ENCODE peak calls at places on chromosomes 4 and X, in four cellular contexts. G is activated CD4-positive, alpha-beta memory T cell treated with anti-CD3 and anti-CD28 coated beads, Interleukin-2, amount 10 ng/mL, durations not matched to agents 7 days and 5 days; K is HEK293T; V is GM18507. J is an unnamed sample.

GRCh38 chr4:12579172-12579571 is 905.0 kb downstream of the RAB28 start:
- DNase-seq in K (no peak), G (no peak), V (no peak), J (no peak)

GRCh38 chrX:150693782-150694574 is 782 bp downstream of the MTMR1 start:
- DNase-seq in V (peak), G (peak), K (peak), J (peak)

GRCh38 chr4:108172780-108173598 is 4.3 kb upstream of the LEF1 start:
- DNase-seq in K (peak), G (peak), V (no peak), J (peak)

GRCh38 chr4:18934197-18934596 is 912.6 kb upstream of the LCORL start:
- DNase-seq in G (no peak), K (no peak), V (no peak), J (no peak)

GRCh38 chrX:131747173-131747572 is 203.3 kb downstream of the OR13H1 start:
- DNase-seq in K (no peak), V (no peak), G (no peak), J (no peak)

GRCh38 chrX:137215467-137215866 is 181.7 kb upstream of the GPR101 start:
- DNase-seq in G (no peak), K (no peak), V (no peak), J (no peak)

GRCh38 chrX:41970419-41970818 is 47.1 kb upstream of the CASK start:
- DNase-seq in G (no peak), K (no peak), V (no peak), J (no peak)

GRCh38 chr4:77501240-77501639 is 104.4 kb upstream of the CXCL13 start:
- DNase-seq in K (no peak), G (no peak), V (no peak), J (no peak)

GRCh38 chr4:61505773-61506640 is 305.9 kb downstream of the ADGRL3 start:
- DNase-seq in K (no peak), G (no peak), V (no peak), J (no peak)

GRCh38 chr4:173237152-173237551 is 68.5 kb downstream of the GALNT7 start:
- DNase-seq in G (no peak), K (no peak), V (no peak), J (no peak)

GRCh38 chr4:112167790-112168189 is 22.5 kb downstream of the FAM241A start:
- DNase-seq in V (no peak), K (no peak), G (peak), J (no peak)

GRCh38 chr4:81040175-81040659 is 9.7 kb downstream of the BMP3 start:
- DNase-seq in V (no peak), K (peak), G (no peak), J (no peak)

GRCh38 chrX:48966796-48967579 is 4.7 kb downstream of the KCND1 start:
- DNase-seq in G (no peak), V (no peak), K (no peak), J (no peak)

GRCh38 chr4:164572877-164573279 is 181.1 kb upstream of the SMIM31 start:
- DNase-seq in G (no peak), V (no peak), K (no peak), J (no peak)

GRCh38 chr4:52701207-52701606 is 42.1 kb upstream of the USP46 start:
- DNase-seq in V (no peak), G (no peak), K (no peak), J (no peak)

GRCh38 chr4:109730294-109731051 is 603 bp upstream of the PLA2G12A start:
- DNase-seq in V (no peak), K (peak), G (no peak), J (no peak)

GRCh38 chr4:86334020-86334750 is 25.7 kb downstream of the MAPK10 start:
- DNase-seq in K (no peak), G (no peak), V (no peak), J (no peak)

GRCh38 chrX:34901761-34902160 is 40.8 kb upstream of the FAM47B start:
- DNase-seq in V (no peak), K (no peak), G (no peak), J (no peak)

GRCh38 chrX:72306851-72307645 is 1.3 kb upstream of the CITED1 start:
- DNase-seq in K (peak), V (peak), G (peak), J (no peak)

GRCh38 chr4:111854494-111855087 is 290.7 kb upstream of the FAM241A start:
- DNase-seq in G (no peak), K (peak), V (no peak), J (no peak)

GRCh38 chrX:20221902-20222301 is 44.8 kb downstream of the RPS6KA3 start:
- DNase-seq in G (no peak), K (no peak), V (no peak), J (no peak)

GRCh38 chr4:72312032-72312650 is 256.9 kb downstream of the ADAMTS3 start:
- DNase-seq in G (no peak), K (no peak), V (no peak), J (no peak)

GRCh38 chr4:147195386-147195785 is 249.7 kb upstream of the TTC29 start:
- DNase-seq in K (no peak), V (no peak), G (no peak), J (no peak)

GRCh38 chr4:1960170-1960825 is 48.5 kb downstream of the NELFA start:
- DNase-seq in V (no peak), G (no peak), K (no peak), J (no peak)

GRCh38 chrX:13293700-13294099 is 26.2 kb downstream of the ATXN3L start:
- DNase-seq in V (no peak), K (peak), G (no peak), J (no peak)

GRCh38 chr4:56692576-56692975 is 11.5 kb upstream of the HOPX start:
- DNase-seq in G (no peak), K (no peak), V (no peak), J (no peak)

GRCh38 chr4:165971446-165971845 is 98.4 kb downstream of the TLL1 start:
- DNase-seq in V (no peak), K (no peak), G (no peak), J (no peak)

GRCh38 chr4:133151681-133152329 is 2.7 kb downstream of the PCDH10 start:
- DNase-seq in V (no peak), G (no peak), K (peak), J (no peak)

GRCh38 chr4:137263206-137263605 is 269.1 kb downstream of the PCDH18 start:
- DNase-seq in G (no peak), V (no peak), K (no peak), J (no peak)

GRCh38 chr4:56619816-56620215 is 61.3 kb downstream of the HOPX start:
- DNase-seq in V (no peak), G (no peak), K (no peak), J (no peak)

J was measured in GM12892.